ENCODE peak calls at places on chromosomes 12 and 14, in four cellular contexts. One of them, this sample, is unnamed.

GRCh38 chr14:104370256-104370870 is 209.2 kb upstream of the C14orf180 start:
- DNase-seq in hypothalamus: peak; percentile 34
- DNase-seq in left cardiac atrium: peak; percentile 23
- DNase-seq in cardiac muscle cell: no peak
- DNase-seq in this sample: peak; percentile 39

GRCh38 chr14:46147486-46147885 is 504.1 kb downstream of the RPL10L start:
- DNase-seq in cardiac muscle cell: no peak
- DNase-seq in hypothalamus: no peak
- DNase-seq in left cardiac atrium: no peak
- DNase-seq in this sample: no peak

GRCh38 chr14:77299776-77300175 is 20.9 kb downstream of the POMT2 start:
- DNase-seq in left cardiac atrium: no peak
- DNase-seq in cardiac muscle cell: no peak
- DNase-seq in hypothalamus: no peak
- DNase-seq in this sample: no peak

GRCh38 chr14:93648440-93649168 is 139.7 kb downstream of the PRIMA1 start:
- DNase-seq in cardiac muscle cell: no peak
- DNase-seq in left cardiac atrium: no peak
- DNase-seq in hypothalamus: no peak
- DNase-seq in this sample: no peak

GRCh38 chr12:114767906-114768697 is 84.1 kb upstream of the TBX3 start:
- DNase-seq in left cardiac atrium: no peak
- DNase-seq in hypothalamus: no peak
- DNase-seq in cardiac muscle cell: peak; percentile 33
- DNase-seq in this sample: no peak

GRCh38 chr14:60722163-60722835 is 1.9 kb downstream of the SIX4 start:
- DNase-seq in hypothalamus: no peak
- DNase-seq in left cardiac atrium: no peak
- DNase-seq in cardiac muscle cell: peak; percentile 52
- DNase-seq in this sample: peak; percentile 54

GRCh38 chr12:128727999-128728398 is 95.8 kb downstream of the SLC15A4 start:
- DNase-seq in hypothalamus: no peak
- DNase-seq in cardiac muscle cell: no peak
- DNase-seq in left cardiac atrium: no peak
- DNase-seq in this sample: no peak

GRCh38 chr14:68249534-68250517 is 430.2 kb downstream of the RAD51B start:
- DNase-seq in hypothalamus: no peak
- DNase-seq in cardiac muscle cell: peak; percentile 65
- DNase-seq in left cardiac atrium: no peak
- DNase-seq in this sample: no peak

GRCh38 chr12:6843118-6843902 is 2.6 kb downstream of the GNB3 start:
- DNase-seq in hypothalamus: no peak
- DNase-seq in cardiac muscle cell: no peak
- DNase-seq in left cardiac atrium: no peak
- DNase-seq in this sample: no peak

GRCh38 chr14:53946404-53947400 is 9.9 kb downstream of the BMP4 start:
- DNase-seq in left cardiac atrium: no peak
- DNase-seq in cardiac muscle cell: no peak
- DNase-seq in hypothalamus: no peak
- DNase-seq in this sample: peak; percentile 22

GRCh38 chr14:103130965-103131364 is 7.7 kb downstream of the TNFAIP2 start:
- DNase-seq in left cardiac atrium: no peak
- DNase-seq in cardiac muscle cell: peak; percentile 92
- DNase-seq in hypothalamus: no peak
- DNase-seq in this sample: peak; percentile 31

GRCh38 chr12:68617160-68617926 is 6.6 kb downstream of the RAP1B start:
- DNase-seq in cardiac muscle cell: peak; percentile 63
- DNase-seq in hypothalamus: no peak
- DNase-seq in left cardiac atrium: no peak
- DNase-seq in this sample: no peak

GRCh38 chr14:52043690-52044089 is 25.2 kb downstream of the NID2 start:
- DNase-seq in left cardiac atrium: peak; percentile 37
- DNase-seq in hypothalamus: no peak
- DNase-seq in cardiac muscle cell: peak; percentile 53
- DNase-seq in this sample: no peak

GRCh38 chr12:119758695-119759094 is 90.8 kb downstream of the PRKAB1 start:
- DNase-seq in hypothalamus: no peak
- DNase-seq in cardiac muscle cell: no peak
- DNase-seq in left cardiac atrium: no peak
- DNase-seq in this sample: no peak

GRCh38 chr14:95432152-95433093 is 84.0 kb downstream of the SYNE3 start:
- DNase-seq in left cardiac atrium: peak; percentile 61
- DNase-seq in hypothalamus: peak; percentile 48
- DNase-seq in cardiac muscle cell: peak; percentile 59
- DNase-seq in this sample: peak; percentile 74

GRCh38 chr14:33737446-33737845 is 213.4 kb downstream of the EGLN3 start:
- DNase-seq in cardiac muscle cell: peak; percentile 43
- DNase-seq in hypothalamus: no peak
- DNase-seq in left cardiac atrium: no peak
- DNase-seq in this sample: no peak

This sample was measured in pancreas.